ENCODE peak calls at places on chromosome 22, in eight cellular contexts. One of them, this sample, is unnamed.

GRCh38 chr22:47609653-47610052 is 847.2 kb downstream of the TBC1D22A start:
- DNase-seq in GM23248: no peak
- DNase-seq in OCI-LY7: no peak
- DNase-seq in SK-N-SH: no peak
- DNase-seq in HCT116: no peak
- DNase-seq in PC-3: no peak
- DNase-seq in GM23338: no peak
- DNase-seq in MM.1S: no peak
- DNase-seq in this sample: no peak

GRCh38 chr22:19942071-19942885 is 660 bp upstream of the TXNRD2 start:
- DNase-seq in GM23248: peak; percentile 82
- DNase-seq in OCI-LY7: peak; percentile 72
- DNase-seq in SK-N-SH: peak; percentile 64
- DNase-seq in HCT116: no peak
- DNase-seq in PC-3: no peak
- DNase-seq in GM23338: no peak
- DNase-seq in MM.1S: peak; percentile 10
- DNase-seq in this sample: no peak

GRCh38 chr22:27113211-27114030 is 456.0 kb downstream of the MIAT start:
- DNase-seq in GM23248: peak; percentile 95
- DNase-seq in OCI-LY7: no peak
- DNase-seq in SK-N-SH: no peak
- DNase-seq in HCT116: peak; percentile 95
- DNase-seq in PC-3: peak; percentile 70
- DNase-seq in GM23338: no peak
- DNase-seq in MM.1S: no peak
- DNase-seq in this sample: no peak

GRCh38 chr22:33743756-33744155 is 176.5 kb downstream of the LARGE1 start:
- DNase-seq in GM23248: no peak
- DNase-seq in OCI-LY7: no peak
- DNase-seq in SK-N-SH: no peak
- DNase-seq in HCT116: no peak
- DNase-seq in PC-3: no peak
- DNase-seq in GM23338: no peak
- DNase-seq in MM.1S: no peak
- DNase-seq in this sample: no peak

GRCh38 chr22:39773976-39774539 is 119.5 kb downstream of the ENTHD1 start:
- DNase-seq in GM23248: no peak
- DNase-seq in OCI-LY7: peak; percentile 1
- DNase-seq in SK-N-SH: no peak
- DNase-seq in HCT116: no peak
- DNase-seq in PC-3: peak; percentile 25
- DNase-seq in GM23338: no peak
- DNase-seq in MM.1S: peak; percentile 55
- DNase-seq in this sample: no peak

GRCh38 chr22:29157759-29158535 is 47.7 kb upstream of the EMID1 start:
- DNase-seq in GM23248: no peak
- DNase-seq in OCI-LY7: peak; percentile 17
- DNase-seq in SK-N-SH: no peak
- DNase-seq in HCT116: peak; percentile 15
- DNase-seq in PC-3: peak; percentile 24
- DNase-seq in GM23338: peak; percentile 65
- DNase-seq in MM.1S: no peak
- DNase-seq in this sample: peak; percentile 14

GRCh38 chr22:50444663-50445062 is 30.2 kb downstream of the SBF1 start:
- DNase-seq in GM23248: peak; percentile 86
- DNase-seq in OCI-LY7: no peak
- DNase-seq in SK-N-SH: no peak
- DNase-seq in HCT116: peak; percentile 6
- DNase-seq in PC-3: peak; percentile 38
- DNase-seq in GM23338: no peak
- DNase-seq in MM.1S: no peak
- DNase-seq in this sample: no peak

GRCh38 chr22:17910561-17911311 is 113.6 kb downstream of the MICAL3 start:
- DNase-seq in GM23248: peak; percentile 97
- DNase-seq in OCI-LY7: no peak
- DNase-seq in SK-N-SH: peak; percentile 68
- DNase-seq in HCT116: no peak
- DNase-seq in PC-3: peak; percentile 35
- DNase-seq in GM23338: peak; percentile 68
- DNase-seq in MM.1S: peak; percentile 31
- DNase-seq in this sample: peak; percentile 71

GRCh38 chr22:42799462-42800405 is 57.3 kb downstream of the ARFGAP3 start:
- DNase-seq in GM23248: peak; percentile 33
- DNase-seq in OCI-LY7: peak; percentile 29
- DNase-seq in SK-N-SH: no peak
- DNase-seq in HCT116: no peak
- DNase-seq in PC-3: no peak
- DNase-seq in GM23338: peak; percentile 63
- DNase-seq in MM.1S: no peak
- DNase-seq in this sample: no peak

GRCh38 chr22:42132457-42132856 is 1.8 kb upstream of the CYP2D6 start:
- DNase-seq in GM23248: no peak
- DNase-seq in OCI-LY7: no peak
- DNase-seq in SK-N-SH: no peak
- DNase-seq in HCT116: no peak
- DNase-seq in PC-3: no peak
- DNase-seq in GM23338: peak; percentile 33
- DNase-seq in MM.1S: no peak
- DNase-seq in this sample: no peak

DNA sequence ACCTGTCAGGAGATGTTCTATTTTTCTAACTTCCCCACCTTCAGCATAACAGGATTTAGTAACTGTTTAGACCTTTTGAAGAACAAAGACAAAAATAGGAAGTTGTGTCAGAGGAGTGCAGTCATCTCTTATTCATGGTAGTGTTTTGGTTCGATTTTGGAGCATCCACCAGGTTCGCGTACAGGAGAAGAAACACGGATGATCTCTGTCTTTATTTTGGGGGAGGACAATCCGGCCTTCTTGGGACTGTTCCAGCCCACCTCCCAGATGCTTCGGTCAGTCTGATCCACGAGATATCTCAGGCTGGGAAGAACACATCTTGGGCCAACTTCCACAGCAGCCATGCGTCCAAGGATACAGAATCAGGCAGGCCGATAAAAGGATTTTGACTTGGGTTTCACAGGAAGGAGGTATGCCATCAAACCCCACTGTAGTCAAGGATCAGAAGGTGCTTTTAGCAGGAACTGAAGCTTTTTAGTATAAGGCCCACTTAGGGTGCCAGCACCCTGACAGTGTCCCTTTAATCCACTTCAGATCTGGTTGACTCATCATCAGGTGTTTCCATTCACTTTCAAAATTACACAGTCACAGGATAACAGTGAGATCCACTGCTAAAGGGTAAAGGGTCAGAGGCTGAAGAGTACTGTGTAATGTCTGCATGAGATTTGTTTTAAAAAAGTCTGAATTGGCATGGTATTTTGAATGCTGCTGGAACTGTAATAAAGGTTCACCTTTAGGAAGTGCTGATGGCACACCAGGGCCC is 16.5 kb downstream of the PATZ1 start:
- DNase-seq in GM23248: no peak
- DNase-seq in OCI-LY7: no peak
- DNase-seq in SK-N-SH: no peak
- DNase-seq in HCT116: no peak
- DNase-seq in PC-3: no peak
- DNase-seq in GM23338: no peak
- DNase-seq in MM.1S: no peak
- DNase-seq in this sample: no peak
- H4K20me1 ChIP-seq in GM23248: no peaks in the 10 kb centered on the region
- H4K20me1 ChIP-seq in OCI-LY7: no peaks in the 10 kb centered on the region
- H4K20me1 ChIP-seq in SK-N-SH: peaks cover under 1% of the 10 kb centered on the region
- H4K20me1 ChIP-seq in HCT116: no peaks in the 10 kb centered on the region
- H4K20me1 ChIP-seq in PC-3: no peaks in the 10 kb centered on the region
- H4K20me1 ChIP-seq in GM23338: peaks cover 27% of the 10 kb centered on the region
- H4K20me1 ChIP-seq in MM.1S: no peaks in the 10 kb centered on the region
- H4K20me1 ChIP-seq in this sample: peaks cover 53% of the 10 kb centered on the region

GRCh38 chr22:49088801-49089791 is 738.6 kb downstream of the BRD1 start:
- DNase-seq in GM23248: no peak
- DNase-seq in OCI-LY7: no peak
- DNase-seq in SK-N-SH: no peak
- DNase-seq in HCT116: no peak
- DNase-seq in PC-3: no peak
- DNase-seq in GM23338: no peak
- DNase-seq in MM.1S: no peak
- DNase-seq in this sample: no peak
- TF ChIP-seq EZH2phosphoT487 in GM23248: no peak
- TF ChIP-seq EZH2phosphoT487 in OCI-LY7: no peak
- TF ChIP-seq EZH2phosphoT487 in SK-N-SH: no peak
- TF ChIP-seq EZH2phosphoT487 in HCT116: no peak
- TF ChIP-seq EZH2phosphoT487 in PC-3: no peak
- TF ChIP-seq EZH2phosphoT487 in GM23338: no peak
- TF ChIP-seq EZH2phosphoT487 in MM.1S: no peak
- TF ChIP-seq EZH2phosphoT487 in this sample: no peak

GRCh38 chr22:44622147-44622427 is 79.9 kb upstream of the PRR5 start:
- DNase-seq in GM23248: no peak
- DNase-seq in OCI-LY7: peak; percentile 15
- DNase-seq in SK-N-SH: peak; percentile 66
- DNase-seq in HCT116: no peak
- DNase-seq in PC-3: peak; percentile 16
- DNase-seq in GM23338: no peak
- DNase-seq in MM.1S: peak; percentile 12
- DNase-seq in this sample: peak; percentile 83

GRCh38 chr22:44620841-44621382 is 81.1 kb upstream of the PRR5 start:
- DNase-seq in GM23248: no peak
- DNase-seq in OCI-LY7: no peak
- DNase-seq in SK-N-SH: no peak
- DNase-seq in HCT116: no peak
- DNase-seq in PC-3: no peak
- DNase-seq in GM23338: no peak
- DNase-seq in MM.1S: no peak
- DNase-seq in this sample: no peak

GRCh38 chr22:44621401-44622146 is 80.4 kb upstream of the PRR5 start:
- DNase-seq in GM23248: no peak
- DNase-seq in OCI-LY7: no peak
- DNase-seq in SK-N-SH: peak; percentile 34
- DNase-seq in HCT116: no peak
- DNase-seq in PC-3: no peak
- DNase-seq in GM23338: no peak
- DNase-seq in MM.1S: no peak
- DNase-seq in this sample: no peak

GRCh38 chr22:44618400-44618799 is 83.6 kb upstream of the PRR5 start:
- DNase-seq in GM23248: no peak
- DNase-seq in OCI-LY7: no peak
- DNase-seq in SK-N-SH: peak; percentile 75
- DNase-seq in HCT116: no peak
- DNase-seq in PC-3: no peak
- DNase-seq in GM23338: no peak
- DNase-seq in MM.1S: no peak
- DNase-seq in this sample: no peak

GRCh38 chr22:44620129-44620840 is 81.7 kb upstream of the PRR5 start:
- DNase-seq in GM23248: peak; percentile 74
- DNase-seq in OCI-LY7: peak; percentile 47
- DNase-seq in SK-N-SH: peak; percentile 75
- DNase-seq in HCT116: no peak
- DNase-seq in PC-3: peak; percentile 20
- DNase-seq in GM23338: peak; percentile 97
- DNase-seq in MM.1S: no peak
- DNase-seq in this sample: peak; percentile 97
- H4K20me1 ChIP-seq in GM23248: no peaks in the 10 kb centered on the region
- H4K20me1 ChIP-seq in OCI-LY7: no peaks in the 10 kb centered on the region
- H4K20me1 ChIP-seq in SK-N-SH: no peaks in the 10 kb centered on the region
- H4K20me1 ChIP-seq in HCT116: no peaks in the 10 kb centered on the region
- H4K20me1 ChIP-seq in PC-3: no peaks in the 10 kb centered on the region
- H4K20me1 ChIP-seq in GM23338: no peaks in the 10 kb centered on the region
- H4K20me1 ChIP-seq in MM.1S: no peaks in the 10 kb centered on the region
- H4K20me1 ChIP-seq in this sample: no peaks in the 10 kb centered on the region

DNA sequence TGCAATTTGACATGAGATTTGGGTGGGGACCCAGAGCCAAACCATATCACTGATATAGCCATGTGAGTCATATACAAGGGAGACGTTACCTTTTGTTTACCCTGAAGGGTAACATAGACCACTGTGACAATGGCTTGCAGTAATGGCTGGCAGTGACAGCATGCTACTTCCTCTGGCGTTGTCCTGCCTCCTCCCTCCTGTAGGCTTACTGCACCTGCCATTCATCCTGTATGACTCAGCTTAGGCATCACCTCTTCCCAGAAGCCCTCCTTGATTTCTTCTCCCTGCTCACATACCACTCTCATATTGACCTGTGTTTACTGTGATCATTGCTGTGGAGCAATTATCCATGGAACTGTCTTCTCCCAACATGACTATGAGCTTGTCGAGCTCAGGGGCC is 12.0 kb upstream of the PVALB start:
- DNase-seq in GM23248: no peak
- DNase-seq in OCI-LY7: no peak
- DNase-seq in SK-N-SH: no peak
- DNase-seq in HCT116: no peak
- DNase-seq in PC-3: no peak
- DNase-seq in GM23338: peak; percentile 32
- DNase-seq in MM.1S: no peak
- DNase-seq in this sample: no peak
- TF ChIP-seq EZH2phosphoT487 in GM23248: no peak
- TF ChIP-seq EZH2phosphoT487 in OCI-LY7: no peak
- TF ChIP-seq EZH2phosphoT487 in SK-N-SH: no peak
- TF ChIP-seq EZH2phosphoT487 in HCT116: no peak
- TF ChIP-seq EZH2phosphoT487 in PC-3: no peak
- TF ChIP-seq EZH2phosphoT487 in GM23338: no peak
- TF ChIP-seq EZH2phosphoT487 in MM.1S: no peak
- TF ChIP-seq EZH2phosphoT487 in this sample: no peak

GRCh38 chr22:21579474-21579851 is 11.9 kb downstream of the UBE2L3 start:
- DNase-seq in GM23248: no peak
- DNase-seq in OCI-LY7: no peak
- DNase-seq in SK-N-SH: no peak
- DNase-seq in HCT116: no peak
- DNase-seq in PC-3: no peak
- DNase-seq in GM23338: no peak
- DNase-seq in MM.1S: no peak
- DNase-seq in this sample: no peak
- H4K20me1 ChIP-seq in GM23248: peaks cover 62% of the 10 kb centered on the region
- H4K20me1 ChIP-seq in OCI-LY7: peaks cover 18% of the 10 kb centered on the region
- H4K20me1 ChIP-seq in SK-N-SH: peaks cover 100% of the 10 kb centered on the region
- H4K20me1 ChIP-seq in HCT116: peaks cover 19% of the 10 kb centered on the region
- H4K20me1 ChIP-seq in PC-3: peaks cover 48% of the 10 kb centered on the region
- H4K20me1 ChIP-seq in GM23338: peaks cover 86% of the 10 kb centered on the region
- H4K20me1 ChIP-seq in MM.1S: peaks cover 53% of the 10 kb centered on the region
- H4K20me1 ChIP-seq in this sample: peaks cover 99% of the 10 kb centered on the region